ENCODE peak calls at places on chromosomes 11 and 22, in four cellular contexts. One of them, this sample, is unnamed.

GRCh38 chr22:45891996-45892621 is 84.9 kb downstream of the WNT7B start:
- DNase-seq in ovary: no peak
- DNase-seq in hepatocyte: no peak
- DNase-seq in neural progenitor cell: no peak
- DNase-seq in this sample: no peak

GRCh38 chr11:112175596-112175947 is 260 bp downstream of the BCO2 start:
- DNase-seq in ovary: no peak
- DNase-seq in hepatocyte: peak; percentile 34
- DNase-seq in neural progenitor cell: no peak
- DNase-seq in this sample: no peak

GRCh38 chr11:11022126-11022730 is 164.4 kb upstream of the ZBED5 start:
- DNase-seq in ovary: no peak
- DNase-seq in hepatocyte: peak; percentile 42
- DNase-seq in neural progenitor cell: no peak
- DNase-seq in this sample: no peak

GRCh38 chr11:2760196-2760871 is 60.5 kb upstream of the KCNQ1OT1 start:
- DNase-seq in ovary: peak; percentile 32
- DNase-seq in hepatocyte: no peak
- DNase-seq in neural progenitor cell: no peak
- DNase-seq in this sample: peak; percentile 65

GRCh38 chr11:111937461-111937769 is 272 bp downstream of the DIXDC1 start:
- DNase-seq in ovary: no peak
- DNase-seq in hepatocyte: no peak
- DNase-seq in neural progenitor cell: no peak
- DNase-seq in this sample: no peak

GRCh38 chr11:126341760-126342161 is 13.7 kb upstream of the ST3GAL4 start:
- DNase-seq in ovary: peak; percentile 26
- DNase-seq in hepatocyte: no peak
- DNase-seq in neural progenitor cell: no peak
- DNase-seq in this sample: no peak

GRCh38 chr11:109641549-109641948 is 219.6 kb downstream of the C11orf87 start:
- DNase-seq in ovary: no peak
- DNase-seq in hepatocyte: peak; percentile 61
- DNase-seq in neural progenitor cell: peak; percentile 77
- DNase-seq in this sample: no peak

GRCh38 chr11:79342686-79343085 is 98.1 kb downstream of the TENM4 start:
- DNase-seq in ovary: no peak
- DNase-seq in hepatocyte: no peak
- DNase-seq in neural progenitor cell: no peak
- DNase-seq in this sample: no peak

GRCh38 chr22:41563051-41563711 is 2.4 kb downstream of the CSDC2 start:
- DNase-seq in ovary: peak; percentile 81
- DNase-seq in hepatocyte: peak; percentile 55
- DNase-seq in neural progenitor cell: no peak
- DNase-seq in this sample: peak; percentile 85

GRCh38 chr11:2178906-2179494 is 7.4 kb upstream of the TH start:
- DNase-seq in ovary: no peak
- DNase-seq in hepatocyte: peak; percentile 81
- DNase-seq in neural progenitor cell: no peak
- DNase-seq in this sample: no peak

GRCh38 chr11:116400081-116400480 is 372.7 kb downstream of the BUD13 start:
- DNase-seq in ovary: no peak
- DNase-seq in hepatocyte: no peak
- DNase-seq in neural progenitor cell: no peak
- DNase-seq in this sample: no peak

GRCh38 chr11:21933095-21933494 is 259.8 kb upstream of the ANO5 start:
- DNase-seq in ovary: no peak
- DNase-seq in hepatocyte: no peak
- DNase-seq in neural progenitor cell: no peak
- DNase-seq in this sample: no peak

GRCh38 chr11:75509201-75509600 is 16.5 kb downstream of the GDPD5 start:
- DNase-seq in ovary: no peak
- DNase-seq in hepatocyte: no peak
- DNase-seq in neural progenitor cell: no peak
- DNase-seq in this sample: no peak

GRCh38 chr11:41795004-41795403 is 335.6 kb upstream of the LRRC4C start:
- DNase-seq in ovary: no peak
- DNase-seq in hepatocyte: no peak
- DNase-seq in neural progenitor cell: no peak
- DNase-seq in this sample: no peak

GRCh38 chr11:8913961-8914660 is 3.1 kb downstream of the AKIP1 start:
- DNase-seq in ovary: peak; percentile 56
- DNase-seq in hepatocyte: peak; percentile 58
- DNase-seq in neural progenitor cell: peak; percentile 64
- DNase-seq in this sample: no peak

GRCh38 chr11:130544266-130544665 is 95.8 kb downstream of the ADAMTS15 start:
- DNase-seq in ovary: no peak
- DNase-seq in hepatocyte: no peak
- DNase-seq in neural progenitor cell: no peak
- DNase-seq in this sample: no peak

GRCh38 chr11:72237112-72237931 is 6.7 kb downstream of the PHOX2A start:
- DNase-seq in ovary: no peak
- DNase-seq in hepatocyte: peak; percentile 23
- DNase-seq in neural progenitor cell: no peak
- DNase-seq in this sample: no peak

GRCh38 chr11:64503354-64503753 is 87.7 kb upstream of the SLC22A12 start:
- DNase-seq in ovary: no peak
- DNase-seq in hepatocyte: peak; percentile 21
- DNase-seq in neural progenitor cell: no peak
- DNase-seq in this sample: no peak

GRCh38 chr11:118608268-118609214 is 1.1 kb downstream of the PHLDB1 start:
- DNase-seq in ovary: peak; percentile 89
- DNase-seq in hepatocyte: peak; percentile 81
- DNase-seq in neural progenitor cell: peak; percentile 54
- DNase-seq in this sample: peak; percentile 94

GRCh38 chr11:64013141-64013896 is 22.4 kb upstream of the FLRT1 start:
- DNase-seq in ovary: no peak
- DNase-seq in hepatocyte: no peak
- DNase-seq in neural progenitor cell: no peak
- DNase-seq in this sample: no peak

GRCh38 chr22:31139866-31140716 is at the start of gene PLA2G3:
- DNase-seq in ovary: no peak
- DNase-seq in hepatocyte: peak; percentile 34
- DNase-seq in neural progenitor cell: peak; percentile 94
- DNase-seq in this sample: no peak

GRCh38 chr22:29478326-29479276 is 1.4 kb upstream of the NEFH start:
- DNase-seq in ovary: peak; percentile 66
- DNase-seq in hepatocyte: peak; percentile 55
- DNase-seq in neural progenitor cell: peak; percentile 82
- DNase-seq in this sample: no peak

GRCh38 chr22:24952837-24953293 is 349 bp downstream of the KIAA1671 start:
- DNase-seq in ovary: no peak
- DNase-seq in hepatocyte: peak; percentile 78
- DNase-seq in neural progenitor cell: peak; percentile 88
- DNase-seq in this sample: peak; percentile 82

GRCh38 chr11:118908264-118908663 is 17.5 kb downstream of the BCL9L start:
- DNase-seq in ovary: no peak
- DNase-seq in hepatocyte: no peak
- DNase-seq in neural progenitor cell: no peak
- DNase-seq in this sample: no peak

GRCh38 chr11:122709042-122709760 is 53.7 kb downstream of the UBASH3B start:
- DNase-seq in ovary: no peak
- DNase-seq in hepatocyte: no peak
- DNase-seq in neural progenitor cell: no peak
- DNase-seq in this sample: no peak

GRCh38 chr22:33405194-33405593 is 347.0 kb upstream of the SYN3 start:
- DNase-seq in ovary: no peak
- DNase-seq in hepatocyte: no peak
- DNase-seq in neural progenitor cell: no peak
- DNase-seq in this sample: no peak

DNA sequence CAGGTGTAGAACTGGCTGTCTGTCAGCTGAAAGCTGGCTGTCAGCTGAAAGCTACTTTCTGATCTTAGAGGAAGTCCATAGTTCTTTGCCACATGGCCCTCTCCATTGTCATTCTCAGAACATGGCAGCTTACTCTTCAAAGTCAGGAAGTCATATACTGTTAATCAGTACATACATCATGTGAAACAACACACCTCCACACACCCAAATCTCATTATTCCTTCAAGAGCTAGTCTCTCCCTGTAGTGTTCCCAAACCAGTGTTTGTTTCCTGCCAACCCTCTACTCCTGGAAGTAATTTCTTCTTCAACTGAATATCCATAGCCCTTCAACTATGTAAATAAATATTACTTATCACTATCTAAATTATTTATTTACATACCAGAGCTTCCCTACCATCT is 58.9 kb downstream of the OR5AK2 start:
- DNase-seq in ovary: no peak
- DNase-seq in hepatocyte: no peak
- DNase-seq in neural progenitor cell: no peak
- DNase-seq in this sample: no peak
- TF ChIP-seq CTCF in ovary: no peak
- TF ChIP-seq CTCF in hepatocyte: no peak
- TF ChIP-seq CTCF in neural progenitor cell: no peak
- TF ChIP-seq CTCF in this sample: no peak

GRCh38 chr11:77470504-77470903 is 3.4 kb downstream of the PAK1 start:
- DNase-seq in ovary: no peak
- DNase-seq in hepatocyte: no peak
- DNase-seq in neural progenitor cell: no peak
- DNase-seq in this sample: no peak
- H3K27ac ChIP-seq in ovary: no peak overlapping the region
- H3K27ac ChIP-seq in hepatocyte: peak overlapping the region; percentile 92
- H3K27ac ChIP-seq in neural progenitor cell: no peak overlapping the region
- H3K27ac ChIP-seq in this sample: no peak overlapping the region

DNA sequence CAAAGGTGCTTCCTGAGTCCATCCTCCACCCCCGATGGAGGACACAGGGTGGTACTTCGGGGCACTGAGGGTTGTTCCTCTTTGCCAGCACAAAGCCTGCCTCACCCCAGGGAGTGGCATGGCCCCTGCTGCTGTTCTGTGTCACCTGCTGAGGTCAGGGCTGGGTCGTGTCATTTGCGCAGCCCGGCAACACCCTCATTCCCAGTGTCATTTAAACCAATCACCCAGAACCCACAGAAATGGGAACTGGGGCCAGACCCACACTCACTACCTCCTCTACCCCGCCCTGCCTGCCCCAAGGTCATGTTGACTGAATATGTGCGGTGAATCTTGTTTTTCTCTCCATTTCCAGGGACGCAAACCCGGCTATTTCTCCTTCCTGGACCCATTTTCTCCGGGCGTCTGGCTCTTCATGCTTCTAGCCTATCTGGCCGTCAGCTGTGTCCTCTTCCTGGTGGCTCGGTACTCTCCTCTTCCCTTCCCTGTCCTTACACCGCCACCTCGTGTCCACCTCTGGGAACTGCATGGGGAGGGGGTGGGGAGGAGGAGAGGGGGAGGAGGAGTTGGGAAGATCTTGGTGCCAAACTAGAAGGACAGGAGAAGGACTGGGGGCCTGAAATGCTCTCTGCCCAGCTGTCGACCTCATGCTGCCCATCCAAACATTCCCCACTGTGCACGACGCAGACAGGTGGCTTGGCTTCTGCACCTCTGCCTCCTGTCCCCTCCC is 71.2 kb upstream of the TBCEL start:
- DNase-seq in ovary: peak; percentile 85
- DNase-seq in hepatocyte: peak; percentile 89
- DNase-seq in neural progenitor cell: peak; percentile 89
- DNase-seq in this sample: no peak
- H3K4me3 ChIP-seq in ovary: no peak overlapping the region
- H3K4me3 ChIP-seq in hepatocyte: no peak overlapping the region
- H3K4me3 ChIP-seq in neural progenitor cell: no peak overlapping the region
- H3K4me3 ChIP-seq in this sample: peak overlapping the region; percentile 50

GRCh38 chr11:132402056-132402684 is 1031.8 kb downstream of the NTM start:
- DNase-seq in ovary: no peak
- DNase-seq in hepatocyte: peak; percentile 65
- DNase-seq in neural progenitor cell: peak; percentile 80
- DNase-seq in this sample: no peak
- TF ChIP-seq CTCF in ovary: no peak
- TF ChIP-seq CTCF in hepatocyte: peak; percentile 54
- TF ChIP-seq CTCF in neural progenitor cell: peak; percentile 68
- TF ChIP-seq CTCF in this sample: no peak

DNA sequence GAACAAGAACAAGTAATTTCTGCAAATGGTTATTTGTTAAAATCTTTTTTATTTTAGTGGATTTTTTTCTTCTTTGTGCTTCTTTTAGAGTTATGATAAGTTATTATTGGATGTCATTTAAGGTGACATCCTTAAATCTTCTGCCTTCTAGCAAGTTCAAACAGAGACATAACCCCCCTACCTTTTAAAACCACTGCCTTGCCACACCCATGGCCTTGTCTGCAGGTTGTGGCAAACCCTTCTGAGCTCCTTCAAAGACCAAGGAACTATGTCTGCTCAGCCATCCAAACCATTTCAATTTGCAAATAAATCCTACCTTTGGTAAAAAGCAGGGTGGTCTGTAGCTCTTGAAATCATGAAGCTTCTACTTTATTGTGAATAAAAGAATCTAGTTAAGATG is 241.6 kb downstream of the FAM76B start:
- DNase-seq in ovary: no peak
- DNase-seq in hepatocyte: no peak
- DNase-seq in neural progenitor cell: no peak
- DNase-seq in this sample: no peak
- H3K27ac ChIP-seq in ovary: no peak overlapping the region
- H3K27ac ChIP-seq in hepatocyte: no peak overlapping the region
- H3K27ac ChIP-seq in neural progenitor cell: no peak overlapping the region
- H3K27ac ChIP-seq in this sample: no peak overlapping the region

DNA sequence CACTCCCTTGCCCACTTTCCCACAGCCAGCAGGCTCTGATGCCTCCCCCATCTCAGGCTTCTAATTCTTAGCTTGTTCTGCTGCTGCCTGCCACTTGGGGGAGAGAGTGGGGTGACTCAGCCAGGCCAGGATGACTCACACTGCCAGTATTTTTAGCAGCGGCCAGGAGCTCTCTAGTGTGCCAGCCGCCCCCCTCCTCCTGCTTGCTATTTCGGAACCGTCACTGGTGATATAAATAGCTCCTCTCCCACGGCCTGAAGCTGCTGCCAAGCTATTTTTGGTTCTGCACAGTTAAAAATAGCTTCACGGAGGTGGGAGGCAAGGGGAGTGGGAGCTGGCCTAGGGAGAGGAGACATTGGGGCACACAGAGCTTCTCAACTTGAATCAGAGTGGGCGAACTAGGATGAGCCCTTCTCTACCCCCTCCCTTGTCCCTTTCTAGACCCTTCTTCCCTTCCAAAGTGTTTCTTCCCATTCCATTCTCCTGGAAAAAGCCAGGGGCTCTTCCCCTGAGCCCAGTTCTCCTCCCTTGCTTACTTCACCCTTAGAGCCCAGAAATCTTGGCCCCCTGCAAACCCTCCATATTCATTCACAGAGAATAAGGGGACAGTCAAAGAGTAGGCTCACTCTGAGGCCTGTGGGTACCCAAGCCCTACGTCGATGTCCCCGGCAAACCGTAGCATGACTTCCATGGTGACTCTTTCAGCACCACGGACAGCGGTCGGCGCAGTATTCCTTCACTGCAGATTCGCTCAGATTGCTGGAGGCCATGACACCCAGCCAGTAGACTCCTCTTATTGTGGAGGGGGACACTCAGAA is 2.5 kb upstream of the NPAS4 start:
- DNase-seq in ovary: peak; percentile 78
- DNase-seq in hepatocyte: peak; percentile 87
- DNase-seq in neural progenitor cell: peak; percentile 95
- DNase-seq in this sample: peak; percentile 94
- H3K4me3 ChIP-seq in ovary: no peak overlapping the region
- H3K4me3 ChIP-seq in hepatocyte: no peak overlapping the region
- H3K4me3 ChIP-seq in neural progenitor cell: no peak overlapping the region
- H3K4me3 ChIP-seq in this sample: no peak overlapping the region

This sample was measured in coronary artery.